ENCODE peak calls at places on chromosomes 13 and 19, in nine cellular contexts. One of them, this sample, is unnamed.
A peak's percentile ranks its signal among the peaks of the same experiment; 100 is the strongest.

GRCh38 chr19:48338253-48338755 is 13.0 kb downstream of the EMP3 start:
- DNase-seq in A549: no peak
- DNase-seq in SIG-M5: no peak
- DNase-seq in nucleus accumbens: no peak
- DNase-seq in heart left ventricle: no peak
- DNase-seq in NCI-H1930: no peak
- DNase-seq in spleen: no peak
- DNase-seq in astrocyte: no peak
- DNase-seq in GM10248: no peak
- DNase-seq in this sample: no peak

GRCh38 chr13:61873717-61874116 is 458.1 kb upstream of the PCDH20 start:
- DNase-seq in A549: no peak
- DNase-seq in SIG-M5: no peak
- DNase-seq in nucleus accumbens: no peak
- DNase-seq in heart left ventricle: no peak
- DNase-seq in NCI-H1930: no peak
- DNase-seq in spleen: no peak
- DNase-seq in astrocyte: no peak
- DNase-seq in GM10248: no peak
- DNase-seq in this sample: no peak

GRCh38 chr13:20495087-20496023 is 30.3 kb downstream of the CRYL1 start:
- DNase-seq in A549: peak; percentile 65
- DNase-seq in SIG-M5: peak; percentile 26
- DNase-seq in nucleus accumbens: peak; percentile 18
- DNase-seq in heart left ventricle: no peak
- DNase-seq in NCI-H1930: peak; percentile 43
- DNase-seq in spleen: no peak
- DNase-seq in astrocyte: peak; percentile 30
- DNase-seq in GM10248: peak; percentile 72
- DNase-seq in this sample: peak; percentile 61

GRCh38 chr19:41872384-41872774 is 4.7 kb upstream of the CD79A start:
- DNase-seq in A549: no peak
- DNase-seq in SIG-M5: no peak
- DNase-seq in nucleus accumbens: no peak
- DNase-seq in heart left ventricle: no peak
- DNase-seq in NCI-H1930: no peak
- DNase-seq in spleen: no peak
- DNase-seq in astrocyte: no peak
- DNase-seq in GM10248: no peak
- DNase-seq in this sample: no peak

GRCh38 chr13:114102521-114103288 is 29.7 kb downstream of the RASA3 start:
- DNase-seq in A549: no peak
- DNase-seq in SIG-M5: no peak
- DNase-seq in nucleus accumbens: no peak
- DNase-seq in heart left ventricle: peak; percentile 19
- DNase-seq in NCI-H1930: no peak
- DNase-seq in spleen: peak; percentile 74
- DNase-seq in astrocyte: no peak
- DNase-seq in GM10248: no peak
- DNase-seq in this sample: no peak

GRCh38 chr13:43377149-43377548 is 353.8 kb downstream of the DNAJC15 start:
- DNase-seq in A549: no peak
- DNase-seq in SIG-M5: no peak
- DNase-seq in nucleus accumbens: no peak
- DNase-seq in heart left ventricle: no peak
- DNase-seq in NCI-H1930: no peak
- DNase-seq in spleen: no peak
- DNase-seq in astrocyte: peak; percentile 65
- DNase-seq in GM10248: no peak
- DNase-seq in this sample: no peak

GRCh38 chr19:38648789-38649304 is 1.4 kb downstream of the ACTN4 start:
- DNase-seq in A549: no peak
- DNase-seq in SIG-M5: no peak
- DNase-seq in nucleus accumbens: no peak
- DNase-seq in heart left ventricle: no peak
- DNase-seq in NCI-H1930: no peak
- DNase-seq in spleen: no peak
- DNase-seq in astrocyte: no peak
- DNase-seq in GM10248: no peak
- DNase-seq in this sample: no peak

GRCh38 chr13:26342898-26343297 is 89.0 kb downstream of the CDK8 start:
- DNase-seq in A549: no peak
- DNase-seq in SIG-M5: no peak
- DNase-seq in nucleus accumbens: no peak
- DNase-seq in heart left ventricle: no peak
- DNase-seq in NCI-H1930: no peak
- DNase-seq in spleen: no peak
- DNase-seq in astrocyte: no peak
- DNase-seq in GM10248: no peak
- DNase-seq in this sample: no peak

GRCh38 chr13:46896346-46897138 is at the start of gene HTR2A:
- DNase-seq in A549: no peak
- DNase-seq in SIG-M5: no peak
- DNase-seq in nucleus accumbens: peak; percentile 32
- DNase-seq in heart left ventricle: peak; percentile 30
- DNase-seq in NCI-H1930: no peak
- DNase-seq in spleen: peak; percentile 81
- DNase-seq in astrocyte: no peak
- DNase-seq in GM10248: no peak
- DNase-seq in this sample: no peak

GRCh38 chr19:32404939-32405430 is 585 bp upstream of the DPY19L3 start:
- DNase-seq in A549: no peak
- DNase-seq in SIG-M5: no peak
- DNase-seq in nucleus accumbens: peak; percentile 80
- DNase-seq in heart left ventricle: peak; percentile 71
- DNase-seq in NCI-H1930: no peak
- DNase-seq in spleen: no peak
- DNase-seq in astrocyte: peak; percentile 16
- DNase-seq in GM10248: no peak
- DNase-seq in this sample: peak; percentile 61

GRCh38 chr13:77820431-77821149 is 98.0 kb downstream of the EDNRB start:
- DNase-seq in A549: no peak
- DNase-seq in SIG-M5: no peak
- DNase-seq in nucleus accumbens: no peak
- DNase-seq in heart left ventricle: no peak
- DNase-seq in NCI-H1930: no peak
- DNase-seq in spleen: no peak
- DNase-seq in astrocyte: no peak
- DNase-seq in GM10248: no peak
- DNase-seq in this sample: no peak

GRCh38 chr13:39602614-39603366 is at the start of gene LHFPL6:
- DNase-seq in A549: peak; percentile 48
- DNase-seq in SIG-M5: no peak
- DNase-seq in nucleus accumbens: peak; percentile 39
- DNase-seq in heart left ventricle: peak; percentile 94
- DNase-seq in NCI-H1930: peak; percentile 76
- DNase-seq in spleen: peak; percentile 87
- DNase-seq in astrocyte: peak; percentile 75
- DNase-seq in GM10248: peak; percentile 87
- DNase-seq in this sample: peak; percentile 80

GRCh38 chr19:28727133-28727834 is 485.7 kb downstream of the UQCRFS1 start:
- DNase-seq in A549: no peak
- DNase-seq in SIG-M5: no peak
- DNase-seq in nucleus accumbens: peak; percentile 0
- DNase-seq in heart left ventricle: no peak
- DNase-seq in NCI-H1930: peak; percentile 63
- DNase-seq in spleen: peak; percentile 53
- DNase-seq in astrocyte: no peak
- DNase-seq in GM10248: peak; percentile 58
- DNase-seq in this sample: peak; percentile 76

GRCh38 chr13:113400621-113401451 is 36.9 kb upstream of the GRTP1 start:
- DNase-seq in A549: no peak
- DNase-seq in SIG-M5: no peak
- DNase-seq in nucleus accumbens: no peak
- DNase-seq in heart left ventricle: peak; percentile 92
- DNase-seq in NCI-H1930: no peak
- DNase-seq in spleen: no peak
- DNase-seq in astrocyte: no peak
- DNase-seq in GM10248: no peak
- DNase-seq in this sample: no peak

GRCh38 chr13:41568990-41569387 is 111.6 kb downstream of the RGCC start:
- DNase-seq in A549: no peak
- DNase-seq in SIG-M5: no peak
- DNase-seq in nucleus accumbens: no peak
- DNase-seq in heart left ventricle: no peak
- DNase-seq in NCI-H1930: no peak
- DNase-seq in spleen: no peak
- DNase-seq in astrocyte: peak; percentile 79
- DNase-seq in GM10248: no peak
- DNase-seq in this sample: no peak

GRCh38 chr19:38278751-38279150 is 14.4 kb downstream of the SPINT2 start:
- DNase-seq in A549: no peak
- DNase-seq in SIG-M5: no peak
- DNase-seq in nucleus accumbens: no peak
- DNase-seq in heart left ventricle: no peak
- DNase-seq in NCI-H1930: no peak
- DNase-seq in spleen: no peak
- DNase-seq in astrocyte: no peak
- DNase-seq in GM10248: no peak
- DNase-seq in this sample: no peak

GRCh38 chr13:29593605-29594297 is 1.7 kb downstream of the SLC7A1 start:
- DNase-seq in A549: no peak
- DNase-seq in SIG-M5: no peak
- DNase-seq in nucleus accumbens: no peak
- DNase-seq in heart left ventricle: no peak
- DNase-seq in NCI-H1930: no peak
- DNase-seq in spleen: no peak
- DNase-seq in astrocyte: no peak
- DNase-seq in GM10248: no peak
- DNase-seq in this sample: no peak